ENCODE peak calls at places on chromosomes 6 and 20, in seven cellular contexts. I, G, Z, T, K, A and E are unnamed samples.

GRCh38 chr6:7143161-7143974 is 35.6 kb downstream of the RREB1 start:
- DNase-seq in I (no peak), A (peak), Z (no peak), G (no peak), K (no peak), T (peak), E (peak)

GRCh38 chr6:149027484-149027883 is 280.7 kb downstream of the UST start:
- DNase-seq in K (no peak), T (no peak), Z (no peak), G (no peak), I (no peak), A (no peak), E (no peak)

GRCh38 chr6:4403828-4404227 is 268.5 kb upstream of the ECI2 start:
- DNase-seq in G (no peak), Z (no peak), A (no peak), I (no peak), K (no peak), T (no peak), E (no peak)

GRCh38 chr6:12371151-12371550 is 81.0 kb downstream of the EDN1 start:
- DNase-seq in A (no peak), G (no peak), Z (no peak), T (no peak), I (no peak), K (no peak), E (no peak)

GRCh38 chr6:117298941-117299340 is 33.6 kb downstream of the VGLL2 start:
- DNase-seq in G (no peak), K (no peak), T (no peak), A (no peak), I (no peak), Z (no peak), E (no peak)

GRCh38 chr20:47489448-47489872 is 12.2 kb upstream of the NCOA3 start:
- DNase-seq in Z (peak), K (peak), G (no peak), A (no peak), T (no peak), I (no peak), E (no peak)

GRCh38 chr6:88367248-88367647 is 201.1 kb upstream of the CNR1 start:
- DNase-seq in G (no peak), Z (no peak), I (no peak), K (no peak), T (no peak), A (no peak), E (no peak)

GRCh38 chr20:50919567-50919966 is 11.7 kb downstream of the ADNP start:
- DNase-seq in A (no peak), K (no peak), G (no peak), Z (no peak), I (no peak), T (no peak), E (no peak)

GRCh38 chr6:42690151-42690702 is 32.2 kb downstream of the PRPH2 start:
- DNase-seq in T (no peak), K (no peak), A (no peak), Z (no peak), G (no peak), I (no peak), E (no peak)

GRCh38 chr20:32249030-32249738 is 28.3 kb upstream of the KIF3B start:
- DNase-seq in Z (peak), A (no peak), I (no peak), T (no peak), G (no peak), K (no peak), E (no peak)

GRCh38 chr6:42266542-42266941 is 48.9 kb upstream of the MRPS10 start:
- DNase-seq in T (no peak), G (no peak), I (no peak), Z (no peak), K (peak), A (no peak), E (no peak)